ENCODE peak calls at places on chromosomes 11 and 22, in nine cellular contexts. F is keratinocyte; D is GM06990; B is psoas muscle; I is B cell; K is AG04449; L is lung; W is CD4-positive, alpha-beta T cell; O is AG09319. M is an unnamed sample.

GRCh38 chr11:67118059-67118766 is 850 bp upstream of the KDM2A start:
- DNase-seq in F (no peak), D (peak; percentile 70), B (peak; percentile 76), I (peak; percentile 59), K (no peak), L (peak; percentile 53), W (peak; percentile 31), O (no peak), M (peak; percentile 37)

GRCh38 chr11:83044958-83045712 is 26.6 kb downstream of the RAB30 start:
- DNase-seq in F (no peak), D (no peak), B (no peak), I (no peak), K (no peak), L (no peak), W (no peak), O (no peak), M (no peak)

GRCh38 chr22:30304495-30305244 is 15.4 kb upstream of the CASTOR1 start:
- DNase-seq in F (no peak), D (no peak), B (no peak), I (peak; percentile 78), K (no peak), L (no peak), W (no peak), O (no peak), M (no peak)

GRCh38 chr11:78099671-78100070 is 20.0 kb upstream of the NDUFC2 start:
- DNase-seq in F (no peak), D (no peak), B (no peak), I (no peak), K (no peak), L (no peak), W (no peak), O (no peak), M (no peak)

GRCh38 chr22:46579751-46580449 is 40.3 kb upstream of the GRAMD4 start:
- DNase-seq in F (no peak), D (no peak), B (peak; percentile 52), I (no peak), K (no peak), L (no peak), W (no peak), O (no peak), M (no peak)

GRCh38 chr11:100632970-100633452 is 54.1 kb upstream of the ARHGAP42 start:
- DNase-seq in F (no peak), D (no peak), B (peak; percentile 58), I (no peak), K (no peak), L (peak; percentile 79), W (no peak), O (no peak), M (no peak)

GRCh38 chr11:61773356-61773755 is 19.0 kb downstream of the TMEM258 start:
- DNase-seq in F (no peak), D (no peak), B (no peak), I (no peak), K (no peak), L (no peak), W (no peak), O (no peak), M (no peak)

GRCh38 chr11:34601085-34601444 is 19.8 kb upstream of the EHF start:
- DNase-seq in F (no peak), D (no peak), B (no peak), I (no peak), K (no peak), L (no peak), W (no peak), O (no peak), M (no peak)

GRCh38 chr11:27319065-27319464 is 44.0 kb downstream of the CCDC34 start:
- DNase-seq in F (no peak), D (peak; percentile 57), B (no peak), I (no peak), K (peak; percentile 38), L (no peak), W (no peak), O (peak; percentile 20), M (no peak)

GRCh38 chr22:49209452-49210195 is 618.0 kb downstream of the BRD1 start:
- DNase-seq in F (no peak), D (no peak), B (no peak), I (no peak), K (no peak), L (no peak), W (no peak), O (no peak), M (no peak)

GRCh38 chr11:8810331-8811301 is 100.4 kb upstream of the AKIP1 start:
- DNase-seq in F (no peak), D (peak; percentile 50), B (peak; percentile 91), I (no peak), K (no peak), L (peak; percentile 74), W (no peak), O (peak; percentile 71), M (peak; percentile 47)

GRCh38 chr11:75891947-75892739 is 77.1 kb downstream of the UVRAG start:
- DNase-seq in F (no peak), D (peak; percentile 33), B (no peak), I (peak; percentile 47), K (no peak), L (no peak), W (no peak), O (no peak), M (no peak)

GRCh38 chr11:111912535-111912934 is at the start of gene HSPB2:
- DNase-seq in F (no peak), D (no peak), B (peak; percentile 77), I (no peak), K (no peak), L (no peak), W (no peak), O (no peak), M (no peak)

GRCh38 chr11:75031771-75032549 is 43.2 kb downstream of the NEU3 start:
- DNase-seq in F (no peak), D (no peak), B (peak; percentile 89), I (peak; percentile 64), K (no peak), L (peak; percentile 73), W (peak; percentile 36), O (peak; percentile 22), M (peak; percentile 73)

GRCh38 chr11:105639527-105639926 is 29.7 kb downstream of the GRIA4 start:
- DNase-seq in F (no peak), D (no peak), B (no peak), I (no peak), K (no peak), L (no peak), W (no peak), O (no peak), M (no peak)

GRCh38 chr11:71248251-71248570 is 4.2 kb downstream of the SHANK2 start:
- DNase-seq in F (no peak), D (no peak), B (no peak), I (no peak), K (no peak), L (no peak), W (no peak), O (no peak), M (no peak)

GRCh38 chr22:23215294-23216204 is 35.2 kb downstream of the BCR start:
- DNase-seq in F (peak; percentile 21), D (no peak), B (no peak), I (no peak), K (no peak), L (peak; percentile 64), W (no peak), O (no peak), M (no peak)

GRCh38 chr22:23217171-23218052 is 37.1 kb downstream of the BCR start:
- DNase-seq in F (no peak), D (no peak), B (no peak), I (no peak), K (no peak), L (no peak), W (no peak), O (no peak), M (no peak)

GRCh38 chr22:23218053-23218866 is 38.0 kb downstream of the BCR start:
- DNase-seq in F (no peak), D (no peak), B (no peak), I (no peak), K (no peak), L (no peak), W (no peak), O (no peak), M (no peak)

GRCh38 chr22:23214398-23214797 is 34.1 kb downstream of the BCR start:
- DNase-seq in F (no peak), D (no peak), B (no peak), I (no peak), K (no peak), L (no peak), W (no peak), O (no peak), M (no peak)

GRCh38 chr22:23216331-23217170 is 36.2 kb downstream of the BCR start:
- DNase-seq in F (no peak), D (no peak), B (no peak), I (peak; percentile 78), K (no peak), L (no peak), W (no peak), O (no peak), M (no peak)
- TF ChIP-seq CTCF in F (no peak), D (no peak), B (no peak), I (no peak), K (no peak), L (no peak), W (no peak), O (no peak), M (no peak)

DNA sequence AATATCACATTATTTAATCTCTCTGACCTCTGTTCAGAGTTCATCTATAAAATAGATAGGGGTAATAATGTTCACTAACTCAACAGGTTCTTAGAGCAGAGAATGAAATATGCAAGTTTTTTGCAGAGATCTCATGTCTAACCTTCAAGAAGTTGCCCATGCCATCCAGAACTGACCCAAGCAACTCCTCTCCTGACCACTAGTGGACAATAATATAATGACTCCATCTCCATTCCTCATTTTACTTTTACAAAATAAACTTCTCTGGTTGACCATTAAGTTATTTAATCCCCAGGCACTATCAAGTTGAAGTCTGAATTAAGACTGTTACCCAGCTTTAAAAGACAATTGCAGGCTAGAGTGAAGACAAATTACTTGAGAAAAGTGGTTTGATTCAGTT is 382.6 kb downstream of the KCNA4 start:
- DNase-seq in F (no peak), D (no peak), B (no peak), I (no peak), K (no peak), L (no peak), W (no peak), O (no peak), M (no peak)
- TF ChIP-seq CTCF in F (no peak), D (no peak), B (no peak), I (no peak), K (no peak), L (no peak), W (no peak), O (no peak), M (peak; percentile 44)

GRCh38 chr11:93967944-93968343 is 53.2 kb upstream of the HEPHL1 start:
- DNase-seq in F (no peak), D (no peak), B (no peak), I (no peak), K (no peak), L (no peak), W (no peak), O (no peak), M (no peak)
- TF ChIP-seq CTCF in F (no peak), D (no peak), B (no peak), I (no peak), K (no peak), L (no peak), W (no peak), O (no peak), M (no peak)

GRCh38 chr22:39384750-39385480 is 14.7 kb upstream of the TAB1 start:
- DNase-seq in F (no peak), D (no peak), B (no peak), I (no peak), K (no peak), L (no peak), W (no peak), O (no peak), M (no peak)
- TF ChIP-seq CTCF in F (peak; percentile 34), D (peak; percentile 34), B (peak; percentile 22), I (no peak), K (peak; percentile 19), L (no peak), W (no peak), O (peak; percentile 17), M (peak; percentile 48)

GRCh38 chr11:57277845-57278720 is 41.0 kb upstream of the APLNR start:
- DNase-seq in F (no peak), D (no peak), B (peak; percentile 84), I (no peak), K (no peak), L (peak; percentile 72), W (no peak), O (peak; percentile 70), M (peak; percentile 38)
- TF ChIP-seq CTCF in F (peak; percentile 77), D (peak; percentile 86), B (peak; percentile 77), I (peak; percentile 62), K (peak; percentile 83), L (peak; percentile 51), W (peak; percentile 59), O (peak; percentile 88), M (peak; percentile 80)

M was measured in progenitor cell of endocrine pancreas.